ENCODE peak calls at places on chromosome 13, in ten cellular contexts. L is uterus, J is fibroblast of lung, K is cardiac fibroblast, N is PC-9, R is upper lobe of right lung, H is fibroblast of villous mesenchyme, M is tibial nerve, E is GM23248, O is heart left ventricle. S is an unnamed sample.

GRCh38 chr13:23339225-23339624 is 94.3 kb downstream of the SACS start:
- DNase-seq in L (no peak), J (no peak), K (no peak), N (no peak), R (no peak), H (no peak), M (no peak), E (no peak), O (no peak), S (no peak)

GRCh38 chr13:110266983-110267382 is 40.0 kb downstream of the COL4A1 start:
- DNase-seq in L (no peak), J (no peak), K (no peak), N (no peak), R (no peak), H (no peak), M (no peak), E (no peak), O (no peak), S (no peak)

GRCh38 chr13:28325022-28325421 is 169.9 kb downstream of the FLT1 start:
- DNase-seq in L (no peak), J (no peak), K (peak; percentile 71), N (no peak), R (no peak), H (no peak), M (no peak), E (peak; percentile 26), O (peak; percentile 46), S (no peak)

GRCh38 chr13:21825801-21826200 is 154.9 kb downstream of the FGF9 start:
- DNase-seq in L (no peak), J (no peak), K (no peak), N (no peak), R (no peak), H (peak; percentile 18), M (no peak), E (peak; percentile 35), O (no peak), S (no peak)

GRCh38 chr13:110422913-110423688 is 116.0 kb downstream of the COL4A2 start:
- DNase-seq in L (no peak), J (peak; percentile 71), K (peak; percentile 84), N (peak; percentile 23), R (no peak), H (peak; percentile 62), M (no peak), E (peak; percentile 62), O (no peak), S (no peak)

GRCh38 chr13:111899714-111900389 is 167.1 kb upstream of the SOX1 start:
- DNase-seq in L (no peak), J (no peak), K (no peak), N (no peak), R (no peak), H (no peak), M (no peak), E (no peak), O (no peak), S (no peak)

GRCh38 chr13:104586010-104586746 is 1520.0 kb upstream of the SLC10A2 start:
- DNase-seq in L (no peak), J (peak; percentile 85), K (peak; percentile 76), N (no peak), R (no peak), H (peak; percentile 28), M (no peak), E (no peak), O (no peak), S (no peak)

GRCh38 chr13:103799028-103799427 is 732.8 kb upstream of the SLC10A2 start:
- DNase-seq in L (no peak), J (no peak), K (no peak), N (no peak), R (no peak), H (no peak), M (no peak), E (no peak), O (no peak), S (no peak)

DNA sequence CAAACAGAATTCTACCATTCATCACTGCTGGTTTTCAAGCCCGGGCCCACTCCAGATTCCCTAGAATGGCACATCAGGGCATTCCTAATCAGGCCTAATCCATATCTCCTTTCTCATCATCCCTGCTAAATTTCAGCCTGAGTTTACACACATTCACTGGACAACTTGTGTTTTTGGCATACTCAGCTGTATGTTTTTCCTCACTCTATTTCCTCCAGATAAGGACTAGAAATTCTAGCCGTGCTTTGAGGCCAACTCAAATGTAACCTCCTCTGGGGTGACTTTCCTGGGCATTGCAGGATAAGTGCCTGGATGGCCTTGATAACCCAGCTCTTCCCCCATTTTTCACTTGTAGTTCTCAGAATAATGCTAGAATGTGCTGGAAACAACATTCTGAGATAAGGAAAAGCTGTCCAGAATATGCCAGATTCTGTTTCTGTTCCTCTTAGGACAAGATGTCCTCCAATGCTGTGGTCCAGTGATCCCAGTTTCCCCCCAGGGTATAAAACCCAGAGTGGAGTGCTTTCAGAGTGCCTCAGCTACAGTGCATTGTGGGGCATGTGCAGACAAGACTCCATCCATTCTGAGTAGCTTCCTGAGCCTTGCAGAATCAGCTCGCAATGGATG is 66.9 kb upstream of the CLDN10 start:
- DNase-seq in L (no peak), J (no peak), K (peak; percentile 9), N (no peak), R (no peak), H (peak; percentile 21), M (no peak), E (no peak), O (no peak), S (peak; percentile 55)
- H3K4me3 ChIP-seq in L (no peak overlapping the region), J (no peak overlapping the region), K (no peak overlapping the region), N (no peak overlapping the region), R (no peak overlapping the region), H (no peak overlapping the region), M (no peak overlapping the region), E (no peak overlapping the region), O (no peak overlapping the region), S (no peak overlapping the region)

GRCh38 chr13:32009362-32009761 is 22.2 kb upstream of the FRY start:
- DNase-seq in L (no peak), J (no peak), K (no peak), N (no peak), R (no peak), H (no peak), M (no peak), E (no peak), O (no peak), S (no peak)

GRCh38 chr13:32008518-32009175 is 22.9 kb upstream of the FRY start:
- DNase-seq in L (no peak), J (no peak), K (no peak), N (no peak), R (no peak), H (peak; percentile 80), M (no peak), E (no peak), O (no peak), S (no peak)

GRCh38 chr13:32011971-32012370 is 19.6 kb upstream of the FRY start:
- DNase-seq in L (no peak), J (no peak), K (no peak), N (no peak), R (no peak), H (no peak), M (no peak), E (no peak), O (no peak), S (no peak)

GRCh38 chr13:32007494-32007893 is 24.1 kb upstream of the FRY start:
- DNase-seq in L (no peak), J (no peak), K (no peak), N (no peak), R (no peak), H (no peak), M (no peak), E (peak; percentile 39), O (no peak), S (no peak)

GRCh38 chr13:32010137-32010536 is 21.4 kb upstream of the FRY start:
- DNase-seq in L (no peak), J (peak; percentile 20), K (peak; percentile 33), N (no peak), R (no peak), H (no peak), M (no peak), E (peak; percentile 37), O (no peak), S (no peak)
- H3K4me3 ChIP-seq in L (no peak overlapping the region), J (no peak overlapping the region), K (no peak overlapping the region), N (no peak overlapping the region), R (no peak overlapping the region), H (no peak overlapping the region), M (no peak overlapping the region), E (no peak overlapping the region), O (no peak overlapping the region), S (no peak overlapping the region)

DNA sequence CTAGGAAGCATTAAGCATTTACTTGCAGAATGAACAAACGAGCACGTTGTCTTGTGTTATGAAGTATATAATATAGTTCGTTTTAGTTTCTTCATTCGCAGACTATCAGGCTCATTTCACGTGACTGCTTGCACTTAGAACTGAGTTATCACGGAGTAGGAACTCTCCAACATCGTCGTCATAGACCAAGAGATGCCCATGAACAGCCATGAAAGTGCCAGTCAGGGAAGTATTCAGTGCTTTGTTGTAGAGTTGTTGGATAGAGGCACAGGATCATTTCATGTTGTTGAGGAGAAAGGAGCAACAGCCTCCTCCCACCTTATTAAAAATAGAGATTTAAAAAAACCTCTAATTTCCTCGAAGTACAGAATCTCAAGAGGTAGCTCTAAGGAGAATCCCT is 969 bp upstream of the IL17D start:
- DNase-seq in L (no peak), J (no peak), K (no peak), N (no peak), R (no peak), H (peak; percentile 15), M (no peak), E (peak; percentile 47), O (no peak), S (no peak)
- H3K4me3 ChIP-seq in L (peak overlapping the region; percentile 56), J (peak overlapping the region; percentile 74), K (peak overlapping the region; percentile 71), N (peak overlapping the region; percentile 77), R (peak overlapping the region; percentile 58), H (peak overlapping the region; percentile 69), M (peak overlapping the region; percentile 63), E (peak overlapping the region; percentile 64), O (peak overlapping the region; percentile 66), S (peak overlapping the region; percentile 74)

DNA sequence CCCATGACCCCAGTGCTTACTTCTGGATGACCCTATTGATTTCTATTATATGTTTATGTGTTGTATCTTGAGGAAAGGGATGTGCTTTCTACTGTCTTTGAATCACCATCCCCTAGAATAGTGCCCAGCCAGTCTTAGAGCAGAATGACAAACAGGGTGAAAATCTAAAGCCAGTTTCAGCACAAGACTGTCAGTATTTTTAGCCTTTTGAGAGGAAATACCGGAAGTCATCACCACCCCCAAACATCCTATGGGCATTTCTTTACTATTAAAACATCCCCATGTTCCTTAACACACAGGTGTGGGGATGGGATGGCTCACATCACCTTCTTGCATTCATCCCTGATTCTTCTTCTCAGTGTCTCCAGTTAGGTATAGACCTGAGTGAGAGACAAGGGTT is 52.1 kb upstream of the UBE2L5 start:
- DNase-seq in L (no peak), J (no peak), K (no peak), N (no peak), R (no peak), H (no peak), M (no peak), E (no peak), O (no peak), S (no peak)
- H3K4me3 ChIP-seq in L (no peak overlapping the region), J (no peak overlapping the region), K (no peak overlapping the region), N (no peak overlapping the region), R (no peak overlapping the region), H (no peak overlapping the region), M (no peak overlapping the region), E (no peak overlapping the region), O (no peak overlapping the region), S (no peak overlapping the region)

S was measured in mammary epithelial cell.